ENCODE peak calls at places on chromosomes 6 and 20, in four cellular contexts. G, A, P and Z are unnamed samples.

GRCh38 chr6:125759184-125759902 is 9.9 kb downstream of the HEY2 start:
- DNase-seq in A (no peak), G (no peak), P (no peak), Z (no peak)

GRCh38 chr6:75932067-75932466 is 140.4 kb downstream of the IMPG1 start:
- DNase-seq in A (peak), P (peak), G (no peak), Z (peak)

GRCh38 chr6:30885999-30886896 is 1.9 kb downstream of the DDR1 start:
- DNase-seq in P (peak), A (peak), G (peak), Z (peak)

GRCh38 chr6:153047386-153047785 is 44.9 kb upstream of the MTRF1L start:
- DNase-seq in P (no peak), G (no peak), A (no peak), Z (no peak)

GRCh38 chr6:147621280-147621679 is 112.8 kb downstream of the SAMD5 start:
- DNase-seq in A (peak), G (no peak), P (peak), Z (no peak)

GRCh38 chr6:170374571-170375444 is 68.2 kb downstream of the FAM120B start:
- DNase-seq in A (peak), P (no peak), G (no peak), Z (peak)

GRCh38 chr6:135938588-135939215 is 87.2 kb downstream of the PDE7B start:
- DNase-seq in P (peak), G (no peak), A (peak), Z (peak)

GRCh38 chr6:44122821-44123220 is 4.4 kb downstream of the MRPL14 start:
- DNase-seq in A (peak), P (peak), G (no peak), Z (no peak)

GRCh38 chr6:87066449-87067288 is 28.2 kb downstream of the CGA start:
- DNase-seq in G (peak), A (peak), P (peak), Z (peak)

GRCh38 chr6:15365273-15365687 is 119.4 kb downstream of the JARID2 start:
- DNase-seq in A (peak), P (peak), G (no peak), Z (peak)

GRCh38 chr20:44800398-44801046 is 9.8 kb downstream of the RIMS4 start:
- DNase-seq in G (no peak), P (no peak), A (no peak), Z (no peak)

GRCh38 chr20:1087311-1087710 is 31.1 kb upstream of the PSMF1 start:
- DNase-seq in A (no peak), G (no peak), P (no peak), Z (no peak)

GRCh38 chr20:22217712-22218352 is 366.5 kb downstream of the FOXA2 start:
- DNase-seq in G (no peak), P (no peak), A (no peak), Z (no peak)

GRCh38 chr6:122996797-122997520 is 924 bp downstream of the CLVS2 start:
- DNase-seq in A (no peak), P (no peak), G (no peak), Z (no peak)

GRCh38 chr6:27770724-27771123 is 141.5 kb downstream of the OR2B2 start:
- DNase-seq in G (no peak), A (no peak), P (no peak), Z (no peak)

GRCh38 chr6:53928641-53929339 is 134.0 kb downstream of the LRRC1 start:
- DNase-seq in P (peak), G (no peak), A (peak), Z (peak)

GRCh38 chr6:2803731-2804429 is 37.8 kb downstream of the SERPINB1 start:
- DNase-seq in A (no peak), G (no peak), P (no peak), Z (no peak)

GRCh38 chr6:1619666-1620503 is 10.2 kb downstream of the FOXC1 start:
- DNase-seq in A (peak), P (no peak), G (no peak), Z (peak)

GRCh38 chr20:1992359-1992758 is 1.5 kb downstream of the PDYN start:
- DNase-seq in G (no peak), A (no peak), P (no peak), Z (no peak)

GRCh38 chr6:88599561-88599960 is 363.9 kb downstream of the RNGTT start:
- DNase-seq in P (no peak), G (no peak), A (no peak), Z (no peak)

GRCh38 chr20:49207071-49207470 is 12.1 kb upstream of the DDX27 start:
- DNase-seq in P (no peak), G (no peak), A (no peak), Z (no peak)

GRCh38 chr20:61316351-61316750 is 64.3 kb downstream of the CDH4 start:
- DNase-seq in G (no peak), A (no peak), P (no peak), Z (no peak)

GRCh38 chr20:18590163-18590562 is 2.3 kb downstream of the DTD1 start:
- DNase-seq in A (no peak), G (no peak), P (no peak), Z (no peak)

GRCh38 chr20:16048881-16049280 is 524.4 kb downstream of the KIF16B start:
- DNase-seq in G (no peak), A (no peak), P (no peak), Z (no peak)

GRCh38 chr20:7347409-7347808 is 579.9 kb downstream of the BMP2 start:
- DNase-seq in G (no peak), P (no peak), A (peak), Z (peak)

GRCh38 chr6:111030008-111031006 is 48.5 kb downstream of the RPF2 start:
- DNase-seq in P (no peak), G (no peak), A (no peak), Z (no peak)